ENCODE peak calls at places on chromosomes 5 and 9, in eight cellular contexts. T is stimulated activated CD4-positive, alpha-beta T cell treated with anti-CD3 and anti-CD28 coated beads, Interleukin-4, amount 100 ng/mL, for 4 hours; B is NCI-H460; W is head of caudate nucleus; G is EL; R is activated CD4-positive, CD25-positive, alpha-beta regulatory T cell treated with anti-CD3 and anti-CD28 coated beads, Interleukin-2, amount 50 U/mL, for 72 hours; Z is Calu3; O is nephron progenitor cell. K is an unnamed sample.

GRCh38 chr9:27528278-27528885 is 1.2 kb downstream of the MOB3B start:
- DNase-seq in T (peak), B (no peak), W (peak), G (peak), R (peak), Z (peak), O (peak), K (peak)

GRCh38 chr5:1128977-1129724 is 17.3 kb upstream of the SLC12A7 start:
- DNase-seq in T (no peak), B (no peak), W (no peak), G (no peak), R (no peak), Z (no peak), O (no peak), K (no peak)

GRCh38 chr9:110180713-110181434 is 27.1 kb downstream of the C9orf152 start:
- DNase-seq in T (no peak), B (no peak), W (no peak), G (peak), R (no peak), Z (peak), O (no peak), K (no peak)

GRCh38 chr5:142821733-142822487 is 51.7 kb downstream of the ARHGAP26 start:
- DNase-seq in T (no peak), B (peak), W (no peak), G (peak), R (no peak), Z (peak), O (no peak), K (no peak)

GRCh38 chr5:142686210-142686734 is 382 bp upstream of the FGF1 start:
- DNase-seq in T (no peak), B (no peak), W (no peak), G (no peak), R (no peak), Z (no peak), O (no peak), K (no peak)

GRCh38 chr5:146724975-146725374 is 153.6 kb downstream of the PPP2R2B start:
- DNase-seq in T (no peak), B (no peak), W (no peak), G (no peak), R (no peak), Z (no peak), O (no peak), K (no peak)

GRCh38 chr5:123209163-123210013 is 120.3 kb downstream of the PRDM6 start:
- DNase-seq in T (no peak), B (peak), W (no peak), G (peak), R (no peak), Z (peak), O (no peak), K (no peak)

GRCh38 chr5:10563940-10564837 is at the start of gene ANKRD33B:
- DNase-seq in T (peak), B (peak), W (peak), G (peak), R (peak), Z (peak), O (peak), K (peak)

GRCh38 chr5:65391591-65391990 is 90.1 kb downstream of the ADAMTS6 start:
- DNase-seq in T (no peak), B (no peak), W (no peak), G (peak), R (no peak), Z (no peak), O (no peak), K (no peak)

GRCh38 chr5:151144275-151144674 is 13.3 kb downstream of the ANXA6 start:
- DNase-seq in T (peak), B (no peak), W (no peak), G (no peak), R (no peak), Z (no peak), O (no peak), K (no peak)

GRCh38 chr5:149486726-149487635 is 64.3 kb downstream of the CSNK1A1 start:
- DNase-seq in T (no peak), B (no peak), W (no peak), G (peak), R (no peak), Z (no peak), O (no peak), K (no peak)

GRCh38 chr9:109467936-109468335 is 30.2 kb downstream of the PTPN3 start:
- DNase-seq in T (no peak), B (no peak), W (no peak), G (no peak), R (no peak), Z (no peak), O (no peak), K (no peak)

GRCh38 chr5:110853267-110853666 is 114.5 kb downstream of the SLC25A46 start:
- DNase-seq in T (no peak), B (no peak), W (no peak), G (peak), R (no peak), Z (no peak), O (no peak), K (no peak)

K was measured in activated B cell treated with CpG ODN at 0.5 μM for 24 hours.